ENCODE peak calls at places on chromosomes 7 and 10, in six cellular contexts. H, F, A, N, L and E are unnamed samples.

GRCh38 chr10:44757551-44758205 is 153.5 kb upstream of the TMEM72 start:
- DNase-seq in H (no peak), F (no peak), A (no peak), N (no peak), L (no peak), E (no peak)

GRCh38 chr7:24401628-24402593 is 117.9 kb downstream of the NPY start:
- DNase-seq in H (peak), F (no peak), A (peak), N (no peak), L (no peak), E (peak)

GRCh38 chr10:22427101-22427500 is 81.8 kb downstream of the SPAG6 start:
- DNase-seq in H (peak), F (no peak), A (peak), N (no peak), L (no peak), E (no peak)

GRCh38 chr7:106126170-106126938 is 14.2 kb upstream of the SYPL1 start:
- DNase-seq in H (peak), F (no peak), A (peak), N (no peak), L (no peak), E (no peak)

GRCh38 chr10:124043310-124044142 is 49.9 kb downstream of the CHST15 start:
- DNase-seq in H (no peak), F (no peak), A (no peak), N (no peak), L (no peak), E (no peak)

GRCh38 chr10:59991661-59992060 is 85.3 kb upstream of the CCDC6 start:
- DNase-seq in H (peak), F (peak), A (peak), N (peak), L (no peak), E (no peak)

GRCh38 chr10:80131499-80131901 is 1.0 kb upstream of the PLAC9 start:
- DNase-seq in H (no peak), F (no peak), A (peak), N (peak), L (no peak), E (no peak)

GRCh38 chr10:56123247-56123646 is 237.8 kb downstream of the ZWINT start:
- DNase-seq in H (no peak), F (no peak), A (no peak), N (no peak), L (no peak), E (no peak)

GRCh38 chr10:86944471-86944870 is 12.9 kb downstream of the MMRN2 start:
- DNase-seq in H (no peak), F (no peak), A (no peak), N (peak), L (no peak), E (no peak)

GRCh38 chr7:150322833-150323681 is at the start of the genes ACTR3C and LRRC61:
- DNase-seq in H (peak), F (peak), A (no peak), N (no peak), L (peak), E (no peak)

GRCh38 chr10:88754272-88754671 is 5.5 kb upstream of the LIPN start:
- DNase-seq in H (no peak), F (no peak), A (peak), N (no peak), L (no peak), E (peak)

GRCh38 chr7:19113855-19114590 is 3.4 kb downstream of the TWIST1 start:
- DNase-seq in H (peak), F (no peak), A (peak), N (no peak), L (no peak), E (no peak)

GRCh38 chr7:64881461-64882287 is 21.4 kb upstream of the ZNF273 start:
- DNase-seq in H (no peak), F (no peak), A (no peak), N (peak), L (no peak), E (no peak)

GRCh38 chr10:59817806-59818205 is 64.6 kb upstream of the MRLN start:
- DNase-seq in H (no peak), F (no peak), A (peak), N (no peak), L (no peak), E (no peak)

GRCh38 chr7:77897004-77897547 is 98.5 kb downstream of the PHTF2 start:
- DNase-seq in H (no peak), F (no peak), A (no peak), N (no peak), L (no peak), E (no peak)

GRCh38 chr7:90298145-90299038 is 22.7 kb downstream of the FAM237B start:
- DNase-seq in H (peak), F (no peak), A (peak), N (no peak), L (no peak), E (peak)

GRCh38 chr10:14953452-14954000 is 370 bp downstream of the DCLRE1C start:
- DNase-seq in H (peak), F (peak), A (peak), N (peak), L (no peak), E (peak)

GRCh38 chr10:71755179-71755879 is 18.0 kb downstream of the VSIR start:
- DNase-seq in H (no peak), F (no peak), A (no peak), N (no peak), L (no peak), E (no peak)

GRCh38 chr7:830069-830468 is 2.2 kb upstream of the SUN1 start:
- DNase-seq in H (no peak), F (no peak), A (no peak), N (no peak), L (no peak), E (no peak)

GRCh38 chr7:29139796-29140195 is 6.5 kb downstream of the CPVL start:
- DNase-seq in H (peak), F (no peak), A (no peak), N (no peak), L (no peak), E (no peak)

DNA sequence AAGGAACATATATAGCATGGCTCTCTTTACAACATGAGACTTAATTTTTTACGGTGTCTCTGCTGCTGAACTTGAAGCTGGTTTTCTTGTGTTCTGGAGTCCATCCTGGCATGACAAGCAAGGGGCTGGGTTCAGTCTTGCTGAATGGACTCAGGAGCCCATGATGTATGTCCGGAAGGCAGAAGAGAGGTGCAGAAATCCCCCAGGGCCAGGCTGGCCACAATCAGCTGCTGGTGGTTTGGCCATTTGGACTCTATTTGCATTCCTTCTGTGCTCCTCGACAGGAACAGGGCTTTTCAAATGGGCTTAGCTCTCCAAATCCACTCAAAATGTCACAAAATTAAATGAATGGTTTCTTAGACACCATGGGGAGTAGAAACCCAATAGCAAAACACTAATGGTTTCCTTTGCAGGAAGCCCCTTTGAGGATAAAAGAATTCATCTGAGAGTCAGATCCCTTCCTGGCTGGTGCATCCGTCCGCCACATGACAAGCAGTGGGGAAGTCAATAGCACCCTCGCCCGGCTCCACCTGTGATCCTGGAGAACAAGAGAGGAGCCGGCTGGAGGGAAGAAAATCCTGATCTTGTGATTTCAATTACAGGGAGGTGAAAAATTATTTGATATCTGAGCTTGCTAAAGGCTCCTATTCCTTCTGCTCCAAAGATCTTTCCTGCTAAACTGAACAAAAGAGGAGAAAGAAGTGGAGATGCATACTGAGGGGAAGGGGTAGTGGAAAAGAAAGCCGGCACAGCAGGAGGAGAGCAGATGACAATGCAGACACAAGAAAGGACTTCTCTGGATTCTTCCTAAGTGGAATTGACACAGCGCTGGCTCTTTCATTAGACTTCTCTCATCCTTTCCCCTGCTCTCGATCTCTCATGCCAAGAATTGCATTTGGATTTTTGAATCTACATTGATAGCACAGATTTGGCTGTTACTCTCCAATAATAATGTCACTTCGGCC is 190.7 kb downstream of the C7orf25 start:
- DNase-seq in H (no peak), F (no peak), A (no peak), N (no peak), L (no peak), E (no peak)
- TF ChIP-seq CTCF in H (no peak), F (no peak), A (no peak), N (no peak), L (no peak), E (no peak)

DNA sequence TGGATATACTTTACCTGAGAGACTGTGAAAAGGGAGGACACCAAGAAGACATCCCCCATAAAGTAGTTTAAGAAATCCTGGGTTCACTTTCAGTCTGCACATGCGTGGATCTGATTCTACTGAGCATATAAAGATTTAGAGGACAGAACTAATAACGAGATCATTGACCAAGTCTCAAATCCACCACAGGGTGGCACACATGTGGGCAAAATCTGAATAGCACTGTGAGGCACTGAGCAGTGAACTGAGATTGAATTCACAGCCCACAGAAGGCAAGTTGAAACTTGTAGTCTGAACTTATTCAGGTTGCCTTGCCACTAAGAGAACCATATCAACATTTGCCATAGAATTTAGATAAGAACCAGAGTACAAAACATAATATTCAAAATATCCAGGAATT is 818.6 kb downstream of the GRID1 start:
- DNase-seq in H (peak), F (peak), A (peak), N (no peak), L (no peak), E (no peak)
- TF ChIP-seq CTCF in H (peak), F (no peak), A (peak), N (peak), L (peak), E (peak)

GRCh38 chr10:24180891-24181290 is 28.0 kb upstream of the KIAA1217 start:
- DNase-seq in H (no peak), F (no peak), A (no peak), N (no peak), L (no peak), E (no peak)
- TF ChIP-seq CTCF in H (no peak), F (no peak), A (no peak), N (no peak), L (no peak), E (no peak)

GRCh38 chr10:113175176-113175575 is 225.1 kb downstream of the TCF7L2 start:
- DNase-seq in H (no peak), F (no peak), A (no peak), N (no peak), L (no peak), E (no peak)
- TF ChIP-seq CTCF in H (no peak), F (no peak), A (no peak), N (no peak), L (no peak), E (no peak)

GRCh38 chr10:97067716-97068391 is 117.9 kb downstream of the SLIT1 start:
- DNase-seq in H (no peak), F (no peak), A (no peak), N (no peak), L (no peak), E (no peak)
- TF ChIP-seq CTCF in H (no peak), F (no peak), A (no peak), N (no peak), L (no peak), E (no peak)

GRCh38 chr10:77836299-77836820 is 90.2 kb downstream of the DLG5 start:
- DNase-seq in H (no peak), F (peak), A (peak), N (no peak), L (peak), E (no peak)
- TF ChIP-seq CTCF in H (no peak), F (no peak), A (no peak), N (no peak), L (no peak), E (no peak)